ENCODE peak calls at places on chromosomes 12 and 14, in ten cellular contexts. One of them, this sample, is unnamed.

GRCh38 chr14:74257078-74257987 is 18.1 kb downstream of the VSX2 start:
- DNase-seq in pancreas: peak; percentile 18
- DNase-seq in left ventricle myocardium inferior: peak; percentile 31
- DNase-seq in CD8-positive, alpha-beta memory T cell: peak; percentile 34
- DNase-seq in sigmoid colon: no peak
- DNase-seq in cardiac muscle cell: peak; percentile 63
- DNase-seq in testis: peak; percentile 48
- DNase-seq in coronary artery: no peak
- DNase-seq in neural progenitor cell: peak; percentile 80
- DNase-seq in effector memory CD4-positive, alpha-beta T cell: peak; percentile 14
- DNase-seq in this sample: no peak

GRCh38 chr14:68396411-68396930 is 396.4 kb downstream of the ZFP36L1 start:
- DNase-seq in left ventricle myocardium inferior: no peak
- DNase-seq in CD8-positive, alpha-beta memory T cell: no peak
- DNase-seq in sigmoid colon: no peak
- DNase-seq in testis: no peak
- DNase-seq in neural progenitor cell: no peak
- DNase-seq in effector memory CD4-positive, alpha-beta T cell: no peak
- DNase-seq in coronary artery: no peak
- DNase-seq in cardiac muscle cell: no peak
- DNase-seq in pancreas: no peak
- DNase-seq in this sample: no peak

GRCh38 chr12:13559318-13559978 is 362.9 kb downstream of the EMP1 start:
- DNase-seq in pancreas: peak; percentile 55
- DNase-seq in neural progenitor cell: no peak
- DNase-seq in left ventricle myocardium inferior: no peak
- DNase-seq in coronary artery: no peak
- DNase-seq in testis: no peak
- DNase-seq in CD8-positive, alpha-beta memory T cell: no peak
- DNase-seq in cardiac muscle cell: no peak
- DNase-seq in effector memory CD4-positive, alpha-beta T cell: no peak
- DNase-seq in sigmoid colon: no peak
- DNase-seq in this sample: no peak

GRCh38 chr14:23008836-23009235 is 1.1 kb downstream of the C14orf93 start:
- DNase-seq in neural progenitor cell: no peak
- DNase-seq in testis: no peak
- DNase-seq in sigmoid colon: no peak
- DNase-seq in pancreas: no peak
- DNase-seq in effector memory CD4-positive, alpha-beta T cell: no peak
- DNase-seq in coronary artery: no peak
- DNase-seq in CD8-positive, alpha-beta memory T cell: no peak
- DNase-seq in cardiac muscle cell: no peak
- DNase-seq in left ventricle myocardium inferior: no peak
- DNase-seq in this sample: no peak

GRCh38 chr12:54879132-54879531 is 24.8 kb downstream of the MUCL1 start:
- DNase-seq in cardiac muscle cell: no peak
- DNase-seq in coronary artery: no peak
- DNase-seq in sigmoid colon: no peak
- DNase-seq in CD8-positive, alpha-beta memory T cell: no peak
- DNase-seq in left ventricle myocardium inferior: no peak
- DNase-seq in effector memory CD4-positive, alpha-beta T cell: no peak
- DNase-seq in neural progenitor cell: no peak
- DNase-seq in testis: no peak
- DNase-seq in pancreas: no peak
- DNase-seq in this sample: no peak

GRCh38 chr12:49223590-49224369 is 34.9 kb upstream of the TUBA1A start:
- DNase-seq in testis: no peak
- DNase-seq in effector memory CD4-positive, alpha-beta T cell: no peak
- DNase-seq in CD8-positive, alpha-beta memory T cell: no peak
- DNase-seq in cardiac muscle cell: no peak
- DNase-seq in neural progenitor cell: peak; percentile 43
- DNase-seq in left ventricle myocardium inferior: no peak
- DNase-seq in coronary artery: no peak
- DNase-seq in sigmoid colon: no peak
- DNase-seq in pancreas: no peak
- DNase-seq in this sample: no peak

GRCh38 chr14:27025648-27026047 is 427.8 kb upstream of the NOVA1 start:
- DNase-seq in left ventricle myocardium inferior: no peak
- DNase-seq in sigmoid colon: no peak
- DNase-seq in CD8-positive, alpha-beta memory T cell: no peak
- DNase-seq in testis: no peak
- DNase-seq in pancreas: no peak
- DNase-seq in coronary artery: no peak
- DNase-seq in cardiac muscle cell: no peak
- DNase-seq in neural progenitor cell: no peak
- DNase-seq in effector memory CD4-positive, alpha-beta T cell: no peak
- DNase-seq in this sample: no peak

GRCh38 chr12:58202933-58203713 is 261.8 kb downstream of the ATP23 start:
- DNase-seq in coronary artery: no peak
- DNase-seq in neural progenitor cell: no peak
- DNase-seq in effector memory CD4-positive, alpha-beta T cell: no peak
- DNase-seq in left ventricle myocardium inferior: no peak
- DNase-seq in cardiac muscle cell: no peak
- DNase-seq in CD8-positive, alpha-beta memory T cell: no peak
- DNase-seq in pancreas: no peak
- DNase-seq in testis: no peak
- DNase-seq in sigmoid colon: no peak
- DNase-seq in this sample: no peak

GRCh38 chr12:104505095-104505819 is 48.5 kb downstream of the CHST11 start:
- DNase-seq in neural progenitor cell: no peak
- DNase-seq in cardiac muscle cell: peak; percentile 43
- DNase-seq in coronary artery: no peak
- DNase-seq in pancreas: no peak
- DNase-seq in CD8-positive, alpha-beta memory T cell: no peak
- DNase-seq in testis: no peak
- DNase-seq in effector memory CD4-positive, alpha-beta T cell: no peak
- DNase-seq in left ventricle myocardium inferior: no peak
- DNase-seq in sigmoid colon: no peak
- DNase-seq in this sample: no peak

GRCh38 chr12:18752280-18752920 is 14.5 kb downstream of the CAPZA3 start:
- DNase-seq in pancreas: peak; percentile 5
- DNase-seq in CD8-positive, alpha-beta memory T cell: no peak
- DNase-seq in testis: peak; percentile 19
- DNase-seq in coronary artery: no peak
- DNase-seq in cardiac muscle cell: no peak
- DNase-seq in left ventricle myocardium inferior: peak; percentile 39
- DNase-seq in effector memory CD4-positive, alpha-beta T cell: no peak
- DNase-seq in sigmoid colon: no peak
- DNase-seq in neural progenitor cell: peak; percentile 82
- DNase-seq in this sample: no peak

GRCh38 chr12:2053675-2054070 is 886 bp downstream of the CACNA1C start:
- DNase-seq in CD8-positive, alpha-beta memory T cell: no peak
- DNase-seq in testis: no peak
- DNase-seq in cardiac muscle cell: peak; percentile 60
- DNase-seq in coronary artery: no peak
- DNase-seq in pancreas: no peak
- DNase-seq in left ventricle myocardium inferior: peak; percentile 38
- DNase-seq in neural progenitor cell: peak; percentile 71
- DNase-seq in effector memory CD4-positive, alpha-beta T cell: no peak
- DNase-seq in sigmoid colon: peak; percentile 73
- DNase-seq in this sample: no peak

GRCh38 chr12:99810718-99811593 is 163.4 kb downstream of the GARIN6 start:
- DNase-seq in cardiac muscle cell: no peak
- DNase-seq in CD8-positive, alpha-beta memory T cell: no peak
- DNase-seq in effector memory CD4-positive, alpha-beta T cell: no peak
- DNase-seq in left ventricle myocardium inferior: no peak
- DNase-seq in testis: peak; percentile 34
- DNase-seq in coronary artery: no peak
- DNase-seq in pancreas: no peak
- DNase-seq in sigmoid colon: no peak
- DNase-seq in neural progenitor cell: no peak
- DNase-seq in this sample: no peak

GRCh38 chr12:116432321-116432750 is 126.8 kb upstream of the MAP1LC3B2 start:
- DNase-seq in testis: no peak
- DNase-seq in pancreas: no peak
- DNase-seq in neural progenitor cell: no peak
- DNase-seq in sigmoid colon: peak; percentile 83
- DNase-seq in left ventricle myocardium inferior: no peak
- DNase-seq in CD8-positive, alpha-beta memory T cell: no peak
- DNase-seq in coronary artery: no peak
- DNase-seq in cardiac muscle cell: no peak
- DNase-seq in effector memory CD4-positive, alpha-beta T cell: no peak
- DNase-seq in this sample: no peak

GRCh38 chr12:116431677-116432300 is 127.4 kb upstream of the MAP1LC3B2 start:
- DNase-seq in CD8-positive, alpha-beta memory T cell: no peak
- DNase-seq in testis: no peak
- DNase-seq in pancreas: no peak
- DNase-seq in sigmoid colon: no peak
- DNase-seq in coronary artery: no peak
- DNase-seq in neural progenitor cell: no peak
- DNase-seq in cardiac muscle cell: no peak
- DNase-seq in effector memory CD4-positive, alpha-beta T cell: no peak
- DNase-seq in left ventricle myocardium inferior: no peak
- DNase-seq in this sample: no peak

GRCh38 chr12:116435984-116436383 is 123.2 kb upstream of the MAP1LC3B2 start:
- DNase-seq in cardiac muscle cell: no peak
- DNase-seq in neural progenitor cell: no peak
- DNase-seq in pancreas: no peak
- DNase-seq in testis: no peak
- DNase-seq in sigmoid colon: no peak
- DNase-seq in effector memory CD4-positive, alpha-beta T cell: no peak
- DNase-seq in CD8-positive, alpha-beta memory T cell: no peak
- DNase-seq in coronary artery: no peak
- DNase-seq in left ventricle myocardium inferior: no peak
- DNase-seq in this sample: no peak

GRCh38 chr12:116436561-116437249 is 122.5 kb upstream of the MAP1LC3B2 start:
- DNase-seq in cardiac muscle cell: no peak
- DNase-seq in pancreas: peak; percentile 16
- DNase-seq in sigmoid colon: no peak
- DNase-seq in testis: no peak
- DNase-seq in neural progenitor cell: no peak
- DNase-seq in coronary artery: no peak
- DNase-seq in CD8-positive, alpha-beta memory T cell: no peak
- DNase-seq in effector memory CD4-positive, alpha-beta T cell: no peak
- DNase-seq in left ventricle myocardium inferior: no peak
- DNase-seq in this sample: no peak

GRCh38 chr12:116434155-116435065 is 124.8 kb upstream of the MAP1LC3B2 start:
- DNase-seq in pancreas: peak; percentile 53
- DNase-seq in coronary artery: peak; percentile 96
- DNase-seq in neural progenitor cell: peak; percentile 77
- DNase-seq in testis: peak; percentile 51
- DNase-seq in cardiac muscle cell: peak; percentile 89
- DNase-seq in left ventricle myocardium inferior: peak; percentile 79
- DNase-seq in sigmoid colon: peak; percentile 95
- DNase-seq in CD8-positive, alpha-beta memory T cell: no peak
- DNase-seq in effector memory CD4-positive, alpha-beta T cell: no peak
- DNase-seq in this sample: peak; percentile 85
- H3K4me3 ChIP-seq in pancreas: peak overlapping the region; percentile 10
- H3K4me3 ChIP-seq in coronary artery: peak overlapping the region; percentile 62
- H3K4me3 ChIP-seq in neural progenitor cell: no peak overlapping the region
- H3K4me3 ChIP-seq in testis: no peak overlapping the region
- H3K4me3 ChIP-seq in cardiac muscle cell: no peak overlapping the region
- H3K4me3 ChIP-seq in left ventricle myocardium inferior: peak overlapping the region; percentile 52
- H3K4me3 ChIP-seq in sigmoid colon: peak overlapping the region; percentile 14
- H3K4me3 ChIP-seq in CD8-positive, alpha-beta memory T cell: no peak overlapping the region
- H3K4me3 ChIP-seq in effector memory CD4-positive, alpha-beta T cell: no peak overlapping the region
- H3K4me3 ChIP-seq in this sample: peak overlapping the region; percentile 6

DNA sequence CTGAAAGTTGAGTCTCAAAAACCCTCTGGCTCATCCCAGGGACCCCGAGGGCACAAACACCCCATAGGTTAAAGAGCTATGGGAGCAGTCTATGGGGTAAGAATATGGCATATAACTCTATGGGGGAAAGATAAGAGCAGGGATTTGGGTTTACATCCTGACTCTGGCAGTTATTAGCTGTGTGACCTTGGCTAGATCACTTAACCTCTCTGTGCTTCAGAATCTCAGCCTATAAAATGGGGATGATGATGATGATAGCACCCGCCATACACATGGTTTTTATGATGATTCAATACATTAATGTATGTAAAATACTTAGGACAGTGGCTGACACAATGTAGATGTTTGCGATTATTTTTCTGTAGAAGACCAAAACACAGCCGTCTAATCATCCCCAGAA is 26.2 kb downstream of the IRF2BPL start:
- DNase-seq in effector memory CD4-positive, alpha-beta T cell: no peak
- DNase-seq in neural progenitor cell: no peak
- DNase-seq in pancreas: no peak
- DNase-seq in testis: no peak
- DNase-seq in left ventricle myocardium inferior: no peak
- DNase-seq in cardiac muscle cell: no peak
- DNase-seq in sigmoid colon: no peak
- DNase-seq in coronary artery: no peak
- DNase-seq in CD8-positive, alpha-beta memory T cell: no peak
- DNase-seq in this sample: no peak
- H3K27ac ChIP-seq in effector memory CD4-positive, alpha-beta T cell: no peak overlapping the region
- H3K27ac ChIP-seq in neural progenitor cell: no peak overlapping the region
- H3K27ac ChIP-seq in pancreas: no peak overlapping the region
- H3K27ac ChIP-seq in testis: no peak overlapping the region
- H3K27ac ChIP-seq in left ventricle myocardium inferior: no peak overlapping the region
- H3K27ac ChIP-seq in cardiac muscle cell: no peak overlapping the region
- H3K27ac ChIP-seq in sigmoid colon: no peak overlapping the region
- H3K27ac ChIP-seq in coronary artery: no peak overlapping the region
- H3K27ac ChIP-seq in CD8-positive, alpha-beta memory T cell: no peak overlapping the region
- H3K27ac ChIP-seq in this sample: no peak overlapping the region

GRCh38 chr14:99273025-99273723 is 1.2 kb upstream of the BCL11B start:
- DNase-seq in left ventricle myocardium inferior: no peak
- DNase-seq in sigmoid colon: no peak
- DNase-seq in cardiac muscle cell: peak; percentile 61
- DNase-seq in testis: peak; percentile 33
- DNase-seq in coronary artery: no peak
- DNase-seq in pancreas: no peak
- DNase-seq in CD8-positive, alpha-beta memory T cell: peak; percentile 57
- DNase-seq in effector memory CD4-positive, alpha-beta T cell: no peak
- DNase-seq in neural progenitor cell: peak; percentile 68
- DNase-seq in this sample: no peak
- H3K4me3 ChIP-seq in left ventricle myocardium inferior: peak overlapping the region; percentile 61
- H3K4me3 ChIP-seq in sigmoid colon: peak overlapping the region; percentile 7
- H3K4me3 ChIP-seq in cardiac muscle cell: peak overlapping the region; percentile 65
- H3K4me3 ChIP-seq in testis: peak overlapping the region; percentile 46
- H3K4me3 ChIP-seq in coronary artery: peak overlapping the region; percentile 68
- H3K4me3 ChIP-seq in pancreas: peak overlapping the region; percentile 39
- H3K4me3 ChIP-seq in CD8-positive, alpha-beta memory T cell: peak overlapping the region; percentile 62
- H3K4me3 ChIP-seq in effector memory CD4-positive, alpha-beta T cell: peak overlapping the region; percentile 86
- H3K4me3 ChIP-seq in neural progenitor cell: peak overlapping the region; percentile 44
- H3K4me3 ChIP-seq in this sample: no peak overlapping the region

DNA sequence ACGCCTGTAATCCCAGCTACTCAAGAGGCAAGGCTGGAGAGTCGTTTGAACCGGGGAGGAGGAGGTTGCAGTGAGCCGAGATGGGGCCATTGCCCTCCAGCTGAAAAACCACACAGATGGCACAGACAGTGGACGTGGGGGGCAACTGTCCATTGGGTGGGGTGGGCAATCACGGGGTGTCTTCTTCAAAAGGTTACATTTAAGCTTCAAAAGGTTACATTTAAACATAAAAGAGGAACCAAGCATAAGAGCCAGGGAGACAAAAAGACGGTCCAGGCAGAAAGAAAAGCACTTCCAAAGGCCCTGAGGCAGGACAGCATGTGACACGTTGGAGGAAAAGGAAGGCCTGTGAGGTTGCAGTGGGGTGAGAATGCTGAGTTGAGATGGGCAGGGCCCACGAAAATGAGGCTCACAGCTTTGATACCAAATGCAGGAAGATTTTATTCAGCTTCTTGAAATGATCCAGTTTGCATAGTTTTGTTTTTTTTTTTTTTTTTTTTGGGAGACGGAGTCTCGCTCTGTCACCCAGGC is 10.7 kb downstream of the SCARB1 start:
- DNase-seq in sigmoid colon: no peak
- DNase-seq in cardiac muscle cell: no peak
- DNase-seq in coronary artery: no peak
- DNase-seq in neural progenitor cell: no peak
- DNase-seq in CD8-positive, alpha-beta memory T cell: no peak
- DNase-seq in pancreas: no peak
- DNase-seq in testis: no peak
- DNase-seq in effector memory CD4-positive, alpha-beta T cell: no peak
- DNase-seq in left ventricle myocardium inferior: no peak
- DNase-seq in this sample: no peak
- H3K27ac ChIP-seq in sigmoid colon: peak overlapping the region; percentile 9
- H3K27ac ChIP-seq in cardiac muscle cell: peak overlapping the region; percentile 43
- H3K27ac ChIP-seq in coronary artery: peak overlapping the region; percentile 69
- H3K27ac ChIP-seq in neural progenitor cell: no peak overlapping the region
- H3K27ac ChIP-seq in CD8-positive, alpha-beta memory T cell: no peak overlapping the region
- H3K27ac ChIP-seq in pancreas: peak overlapping the region; percentile 51
- H3K27ac ChIP-seq in testis: peak overlapping the region; percentile 56
- H3K27ac ChIP-seq in effector memory CD4-positive, alpha-beta T cell: no peak overlapping the region
- H3K27ac ChIP-seq in left ventricle myocardium inferior: peak overlapping the region; percentile 55
- H3K27ac ChIP-seq in this sample: no peak overlapping the region